ENCODE peak calls at places on chromosome 2, in six cellular contexts. Y, M, H, G, S and Z are unnamed samples.

GRCh38 chr2:144265654-144266053 is 254.3 kb downstream of the ZEB2 start:
- DNase-seq in Y (no peak), M (no peak), H (no peak), G (no peak), S (no peak), Z (no peak)

GRCh38 chr2:144509548-144510205 is 10.2 kb downstream of the ZEB2 start:
- DNase-seq in Y (no peak), M (no peak), H (no peak), G (no peak), S (no peak), Z (no peak)

GRCh38 chr2:70690846-70691245 is 77.2 kb downstream of the ADD2 start:
- DNase-seq in Y (no peak), M (no peak), H (no peak), G (no peak), S (no peak), Z (no peak)

GRCh38 chr2:234444888-234445287 is 52.0 kb downstream of the ARL4C start:
- DNase-seq in Y (no peak), M (peak), H (peak), G (peak), S (peak), Z (no peak)

GRCh38 chr2:127324635-127325034 is 30.7 kb upstream of the ERCC3 start:
- DNase-seq in Y (peak), M (no peak), H (no peak), G (peak), S (no peak), Z (no peak)

GRCh38 chr2:150404147-150404546 is 83.3 kb downstream of the RND3 start:
- DNase-seq in Y (no peak), M (no peak), H (no peak), G (no peak), S (no peak), Z (no peak)

GRCh38 chr2:28688784-28689183 is 62.8 kb upstream of the PPP1CB start:
- DNase-seq in Y (no peak), M (no peak), H (no peak), G (no peak), S (no peak), Z (no peak)

GRCh38 chr2:9373047-9373446 is 50.3 kb downstream of the ITGB1BP1 start:
- DNase-seq in Y (peak), M (no peak), H (no peak), G (no peak), S (no peak), Z (no peak)

GRCh38 chr2:30934071-30934470 is 126.8 kb upstream of the CAPN13 start:
- DNase-seq in Y (no peak), M (no peak), H (no peak), G (no peak), S (no peak), Z (no peak)